ENCODE peak calls at places on chromosomes 2 and 18, in eight cellular contexts. F is astrocyte, A is AG10803, Q is bronchial epithelial cell, C is choroid plexus epithelial cell, Y is pancreas, L is endothelial cell of umbilical vein, H is GM12878. B is an unnamed sample.
A peak's percentile ranks its signal among the peaks of the same experiment; 100 is the strongest.

GRCh38 chr2:31413876-31414550 is 529 bp downstream of the XDH start:
- DNase-seq in F (no peak), A (no peak), Q (peak; percentile 48), C (no peak), Y (no peak), L (no peak), H (no peak), B (peak; percentile 28)

GRCh38 chr18:34222396-34223163 is 2.1 kb downstream of the NOL4 start:
- DNase-seq in F (peak; percentile 3), A (no peak), Q (peak; percentile 10), C (peak; percentile 1), Y (no peak), L (peak; percentile 34), H (no peak), B (peak; percentile 10)

GRCh38 chr2:212147921-212148513 is 390.6 kb downstream of the ERBB4 start:
- DNase-seq in F (no peak), A (peak; percentile 11), Q (no peak), C (peak; percentile 38), Y (no peak), L (peak; percentile 39), H (no peak), B (peak; percentile 21)

GRCh38 chr2:75820693-75821092 is 110.0 kb upstream of the GCFC2 start:
- DNase-seq in F (no peak), A (no peak), Q (no peak), C (no peak), Y (no peak), L (no peak), H (peak; percentile 24), B (no peak)

GRCh38 chr2:236215196-236215595 is 47.0 kb upstream of the GBX2 start:
- DNase-seq in F (no peak), A (no peak), Q (peak; percentile 51), C (no peak), Y (no peak), L (no peak), H (no peak), B (no peak)

GRCh38 chr2:229454934-229455631 is 184.0 kb upstream of the PID1 start:
- DNase-seq in F (peak; percentile 99), A (peak; percentile 65), Q (peak; percentile 93), C (peak; percentile 94), Y (no peak), L (peak; percentile 67), H (no peak), B (peak; percentile 88)

GRCh38 chr2:109143214-109144187 is 14.5 kb downstream of the SH3RF3 start:
- DNase-seq in F (no peak), A (no peak), Q (no peak), C (no peak), Y (no peak), L (no peak), H (peak; percentile 66), B (no peak)

GRCh38 chr2:104758199-104758620 is 95.7 kb upstream of the POU3F3 start:
- DNase-seq in F (peak; percentile 64), A (peak; percentile 43), Q (no peak), C (peak; percentile 79), Y (no peak), L (no peak), H (no peak), B (no peak)

GRCh38 chr2:241011751-241012510 is 13.5 kb downstream of the SNED1 start:
- DNase-seq in F (no peak), A (no peak), Q (no peak), C (no peak), Y (no peak), L (no peak), H (no peak), B (no peak)

GRCh38 chr2:197628043-197628500 is 47.3 kb downstream of the RFTN2 start:
- DNase-seq in F (peak; percentile 13), A (peak; percentile 31), Q (peak; percentile 62), C (peak; percentile 6), Y (no peak), L (peak; percentile 9), H (peak; percentile 79), B (peak; percentile 21)

GRCh38 chr2:172086349-172087190 is 1.3 kb downstream of the DLX1 start:
- DNase-seq in F (no peak), A (no peak), Q (no peak), C (no peak), Y (peak; percentile 25), L (peak; percentile 20), H (no peak), B (no peak)

GRCh38 chr2:32427672-32428622 is 71.1 kb downstream of the BIRC6 start:
- DNase-seq in F (no peak), A (no peak), Q (no peak), C (peak; percentile 4), Y (no peak), L (peak; percentile 13), H (no peak), B (peak; percentile 12)

GRCh38 chr18:72114801-72115594 is 429.1 kb downstream of the CBLN2 start:
- DNase-seq in F (no peak), A (no peak), Q (peak; percentile 21), C (no peak), Y (no peak), L (no peak), H (no peak), B (no peak)

GRCh38 chr2:127174176-127174575 is 45.9 kb downstream of the CYP27C1 start:
- DNase-seq in F (no peak), A (no peak), Q (no peak), C (peak; percentile 74), Y (no peak), L (no peak), H (no peak), B (peak; percentile 66)

GRCh38 chr2:222318712-222319575 is 20.1 kb upstream of the PAX3 start:
- DNase-seq in F (no peak), A (no peak), Q (no peak), C (peak; percentile 23), Y (no peak), L (no peak), H (no peak), B (no peak)

GRCh38 chr2:221724631-221725203 is 152.6 kb upstream of the EPHA4 start:
- DNase-seq in F (no peak), A (no peak), Q (no peak), C (no peak), Y (no peak), L (no peak), H (no peak), B (no peak)

GRCh38 chr18:9422816-9423519 is 52.3 kb upstream of the RALBP1 start:
- DNase-seq in F (no peak), A (no peak), Q (peak; percentile 95), C (no peak), Y (no peak), L (no peak), H (no peak), B (no peak)

GRCh38 chr18:41989508-41989907 is 34.5 kb downstream of the PIK3C3 start:
- DNase-seq in F (no peak), A (no peak), Q (no peak), C (no peak), Y (no peak), L (no peak), H (no peak), B (no peak)

GRCh38 chr18:41993151-41993550 is 38.1 kb downstream of the PIK3C3 start:
- DNase-seq in F (no peak), A (peak; percentile 7), Q (no peak), C (peak; percentile 63), Y (no peak), L (no peak), H (no peak), B (peak; percentile 34)

GRCh38 chr18:41992698-41993097 is 37.7 kb downstream of the PIK3C3 start:
- DNase-seq in F (no peak), A (no peak), Q (no peak), C (no peak), Y (no peak), L (no peak), H (no peak), B (no peak)

GRCh38 chr18:41996020-41996419 is 41.0 kb downstream of the PIK3C3 start:
- DNase-seq in F (no peak), A (no peak), Q (no peak), C (no peak), Y (no peak), L (no peak), H (no peak), B (no peak)

DNA sequence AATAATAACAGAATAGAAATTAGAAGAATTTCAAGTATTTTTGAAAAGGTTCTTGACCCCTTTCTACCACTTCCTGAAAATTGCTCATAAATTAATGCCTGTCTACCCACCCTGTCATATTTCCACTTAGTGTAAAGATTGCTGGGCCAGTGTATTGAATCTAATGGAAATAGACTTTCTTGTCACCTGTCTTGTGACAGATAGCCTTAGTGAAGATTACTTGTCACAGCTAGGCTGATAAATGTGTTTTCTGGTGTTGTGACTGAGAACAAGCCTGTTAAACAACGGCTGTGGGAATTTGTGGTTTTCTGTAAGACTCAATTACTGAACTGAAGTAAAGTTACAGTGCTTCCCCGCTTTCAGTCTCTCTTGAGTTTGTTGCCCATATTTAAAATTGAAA is 37.0 kb downstream of the PIK3C3 start:
- DNase-seq in F (peak; percentile 23), A (peak; percentile 8), Q (no peak), C (peak; percentile 59), Y (no peak), L (peak; percentile 49), H (peak; percentile 76), B (no peak)
- TF ChIP-seq CTCF in F (no peak), A (no peak), Q (no peak), C (no peak), Y (no peak), L (no peak), H (no peak), B (no peak)

DNA sequence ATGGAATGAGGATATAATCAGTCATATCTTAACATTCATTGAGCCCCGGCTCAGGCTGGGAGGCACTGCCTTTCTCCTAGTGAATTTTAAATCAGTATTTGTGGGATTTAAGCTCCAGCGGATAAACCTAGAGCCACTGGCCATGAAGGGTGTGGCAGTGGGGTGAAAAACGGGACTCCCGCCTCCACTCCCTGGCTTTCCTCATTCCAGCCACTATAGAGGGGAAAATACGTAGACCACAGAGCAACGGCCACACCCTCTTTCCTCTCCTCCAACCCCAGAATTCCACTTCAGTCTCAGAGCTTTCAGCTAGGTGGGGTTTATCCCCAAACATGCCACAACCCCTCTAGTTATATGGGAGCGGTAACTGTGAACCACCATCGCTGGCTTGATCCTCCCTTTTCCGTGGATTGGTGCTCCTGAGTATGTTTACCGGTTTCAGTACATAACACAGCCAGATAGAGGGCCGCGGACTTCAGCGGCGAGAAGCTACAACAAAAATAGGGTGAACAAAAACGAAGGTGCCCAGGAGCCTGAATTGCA is 70.6 kb upstream of the ITGB6 start:
- DNase-seq in F (peak; percentile 65), A (peak; percentile 67), Q (peak; percentile 77), C (no peak), Y (no peak), L (peak; percentile 44), H (no peak), B (no peak)
- H3K4me3 ChIP-seq in F (peak overlapping the region; percentile 46), A (peak overlapping the region; percentile 49), Q (peak overlapping the region; percentile 42), C (no peak overlapping the region), Y (peak overlapping the region; percentile 7), L (peak overlapping the region; percentile 34), H (no peak overlapping the region), B (peak overlapping the region; percentile 42)

GRCh38 chr18:29436459-29436858 is 1259.5 kb upstream of the CDH2 start:
- DNase-seq in F (no peak), A (no peak), Q (no peak), C (no peak), Y (no peak), L (no peak), H (no peak), B (no peak)
- TF ChIP-seq CTCF in F (no peak), A (no peak), Q (peak; percentile 7), C (peak; percentile 6), Y (no peak), L (no peak), H (no peak), B (no peak)

DNA sequence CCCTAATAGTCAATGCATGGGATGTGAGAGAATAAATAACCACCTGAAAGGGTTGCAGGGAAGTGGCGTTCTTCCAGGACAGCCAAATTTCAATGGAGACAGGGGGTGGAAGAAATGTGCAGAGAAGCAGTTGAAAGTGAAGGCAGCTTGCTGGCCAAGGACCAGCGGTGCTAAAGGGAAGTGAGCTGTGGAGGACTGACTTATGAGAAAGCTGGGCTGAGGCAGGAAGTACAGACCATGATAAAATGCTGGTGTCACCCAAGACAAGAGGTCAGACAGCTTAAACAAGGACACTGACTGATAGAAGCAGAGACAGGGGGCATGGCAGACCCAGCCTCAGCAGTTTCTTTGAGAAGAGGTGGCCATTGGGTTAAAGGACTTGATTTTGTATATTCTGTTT is 106.7 kb downstream of the DTNB start:
- DNase-seq in F (peak; percentile 36), A (peak; percentile 9), Q (no peak), C (peak; percentile 65), Y (no peak), L (peak; percentile 52), H (peak; percentile 75), B (peak; percentile 40)
- H3K4me3 ChIP-seq in F (no peak overlapping the region), A (no peak overlapping the region), Q (no peak overlapping the region), C (no peak overlapping the region), Y (no peak overlapping the region), L (no peak overlapping the region), H (no peak overlapping the region), B (no peak overlapping the region)

B was measured in fibroblast of mammary gland.